ENCODE peak calls at places on chromosomes 12 and 14, in four cellular contexts. One of them, this sample, is unnamed.

GRCh38 chr14:101810897-101811620 is 49.5 kb downstream of the PPP2R5C start:
- DNase-seq in mammary epithelial cell: peak
- DNase-seq in kidney epithelial cell: no peak
- DNase-seq in type B pancreatic cell: no peak
- DNase-seq in this sample: no peak

GRCh38 chr14:55131782-55132181 is 2.7 kb downstream of the LGALS3 start:
- DNase-seq in mammary epithelial cell: no peak
- DNase-seq in kidney epithelial cell: no peak
- DNase-seq in type B pancreatic cell: no peak
- DNase-seq in this sample: no peak

GRCh38 chr12:128388461-128388921 is 121.5 kb downstream of the TMEM132C start:
- DNase-seq in mammary epithelial cell: no peak
- DNase-seq in kidney epithelial cell: no peak
- DNase-seq in type B pancreatic cell: no peak
- DNase-seq in this sample: no peak

GRCh38 chr14:105249175-105250007 is 1.1 kb downstream of the BTBD6 start:
- DNase-seq in mammary epithelial cell: no peak
- DNase-seq in kidney epithelial cell: no peak
- DNase-seq in type B pancreatic cell: no peak
- DNase-seq in this sample: no peak

GRCh38 chr12:66152732-66153131 is 17.1 kb downstream of the TMBIM4 start:
- DNase-seq in mammary epithelial cell: no peak
- DNase-seq in kidney epithelial cell: no peak
- DNase-seq in type B pancreatic cell: no peak
- DNase-seq in this sample: no peak

GRCh38 chr12:53060721-53061276 is 10.9 kb downstream of the TNS2 start:
- DNase-seq in mammary epithelial cell: no peak
- DNase-seq in kidney epithelial cell: no peak
- DNase-seq in type B pancreatic cell: no peak
- DNase-seq in this sample: no peak

GRCh38 chr14:23930742-23931141 is 22.8 kb upstream of the DHRS4 start:
- DNase-seq in mammary epithelial cell: no peak
- DNase-seq in kidney epithelial cell: no peak
- DNase-seq in type B pancreatic cell: no peak
- DNase-seq in this sample: no peak

GRCh38 chr12:72236071-72236705 is 36.0 kb upstream of the TRHDE start:
- DNase-seq in mammary epithelial cell: peak
- DNase-seq in kidney epithelial cell: no peak
- DNase-seq in type B pancreatic cell: no peak
- DNase-seq in this sample: no peak

GRCh38 chr12:113285679-113286645 is 48.9 kb downstream of the SLC8B1 start:
- DNase-seq in mammary epithelial cell: no peak
- DNase-seq in kidney epithelial cell: no peak
- DNase-seq in type B pancreatic cell: no peak
- DNase-seq in this sample: no peak

GRCh38 chr12:126358806-126359205 is 1293.6 kb downstream of the AACS start:
- DNase-seq in mammary epithelial cell: no peak
- DNase-seq in kidney epithelial cell: no peak
- DNase-seq in type B pancreatic cell: no peak
- DNase-seq in this sample: no peak

GRCh38 chr14:62885451-62885850 is 159.8 kb downstream of the KCNH5 start:
- DNase-seq in mammary epithelial cell: peak
- DNase-seq in kidney epithelial cell: no peak
- DNase-seq in type B pancreatic cell: no peak
- DNase-seq in this sample: no peak

GRCh38 chr14:59511916-59512530 is 27.7 kb downstream of the JKAMP start:
- DNase-seq in mammary epithelial cell: no peak
- DNase-seq in kidney epithelial cell: no peak
- DNase-seq in type B pancreatic cell: no peak
- DNase-seq in this sample: no peak

GRCh38 chr12:58728397-58728796 is 191.9 kb downstream of the LRIG3 start:
- DNase-seq in mammary epithelial cell: peak
- DNase-seq in kidney epithelial cell: no peak
- DNase-seq in type B pancreatic cell: no peak
- DNase-seq in this sample: no peak

GRCh38 chr14:21868442-21869046 is 194.9 kb upstream of the OR4E1 start:
- DNase-seq in mammary epithelial cell: peak
- DNase-seq in kidney epithelial cell: peak
- DNase-seq in type B pancreatic cell: no peak
- DNase-seq in this sample: peak

GRCh38 chr12:10012630-10013330 is 2.4 kb downstream of the CLEC12B start:
- DNase-seq in mammary epithelial cell: no peak
- DNase-seq in kidney epithelial cell: no peak
- DNase-seq in type B pancreatic cell: no peak
- DNase-seq in this sample: no peak

GRCh38 chr14:95614335-95614734 is 71.9 kb upstream of the TCL1B start:
- DNase-seq in mammary epithelial cell: peak
- DNase-seq in kidney epithelial cell: no peak
- DNase-seq in type B pancreatic cell: no peak
- DNase-seq in this sample: no peak

GRCh38 chr14:86543531-86543930 is 1013.6 kb downstream of the FLRT2 start:
- DNase-seq in mammary epithelial cell: no peak
- DNase-seq in kidney epithelial cell: no peak
- DNase-seq in type B pancreatic cell: no peak
- DNase-seq in this sample: no peak

GRCh38 chr14:78232666-78233065 is 62.5 kb downstream of the NRXN3 start:
- DNase-seq in mammary epithelial cell: no peak
- DNase-seq in kidney epithelial cell: no peak
- DNase-seq in type B pancreatic cell: no peak
- DNase-seq in this sample: no peak
- TF ChIP-seq CTCF in mammary epithelial cell: no peak
- TF ChIP-seq CTCF in kidney epithelial cell: no peak
- TF ChIP-seq CTCF in type B pancreatic cell: no peak
- TF ChIP-seq CTCF in this sample: no peak

GRCh38 chr12:30994274-30994673 is 67.7 kb downstream of the TSPAN11 start:
- DNase-seq in mammary epithelial cell: no peak
- DNase-seq in kidney epithelial cell: no peak
- DNase-seq in type B pancreatic cell: no peak
- DNase-seq in this sample: no peak

GRCh38 chr12:30999011-30999410 is 72.5 kb downstream of the TSPAN11 start:
- DNase-seq in mammary epithelial cell: no peak
- DNase-seq in kidney epithelial cell: no peak
- DNase-seq in type B pancreatic cell: no peak
- DNase-seq in this sample: no peak

GRCh38 chr12:30997685-30998440 is 71.3 kb downstream of the TSPAN11 start:
- DNase-seq in mammary epithelial cell: no peak
- DNase-seq in kidney epithelial cell: no peak
- DNase-seq in type B pancreatic cell: no peak
- DNase-seq in this sample: no peak

GRCh38 chr12:30996255-30996654 is 69.7 kb downstream of the TSPAN11 start:
- DNase-seq in mammary epithelial cell: no peak
- DNase-seq in kidney epithelial cell: peak
- DNase-seq in type B pancreatic cell: no peak
- DNase-seq in this sample: peak

DNA sequence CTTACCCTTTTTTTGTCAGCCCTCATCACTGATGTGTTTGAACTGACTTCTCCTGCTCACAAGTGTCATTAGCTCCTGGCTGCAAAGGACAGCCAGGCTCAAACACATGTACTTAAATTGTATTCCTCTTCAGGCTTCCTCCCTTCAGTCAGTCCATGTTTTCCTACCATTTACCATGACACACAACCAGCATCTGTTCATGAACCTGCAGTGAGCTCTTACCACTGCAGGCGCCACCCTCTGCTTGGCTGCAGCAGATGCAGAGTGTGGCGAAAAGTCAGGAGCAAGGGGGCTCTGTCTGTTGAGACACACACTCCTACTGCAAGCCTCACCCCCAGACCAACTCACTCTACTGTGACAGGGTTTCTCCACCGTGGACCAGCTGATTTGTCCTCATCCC is 70.2 kb downstream of the TSPAN11 start:
- DNase-seq in mammary epithelial cell: no peak
- DNase-seq in kidney epithelial cell: no peak
- DNase-seq in type B pancreatic cell: no peak
- DNase-seq in this sample: no peak
- TF ChIP-seq CTCF in mammary epithelial cell: no peak
- TF ChIP-seq CTCF in kidney epithelial cell: no peak
- TF ChIP-seq CTCF in type B pancreatic cell: no peak
- TF ChIP-seq CTCF in this sample: no peak

DNA sequence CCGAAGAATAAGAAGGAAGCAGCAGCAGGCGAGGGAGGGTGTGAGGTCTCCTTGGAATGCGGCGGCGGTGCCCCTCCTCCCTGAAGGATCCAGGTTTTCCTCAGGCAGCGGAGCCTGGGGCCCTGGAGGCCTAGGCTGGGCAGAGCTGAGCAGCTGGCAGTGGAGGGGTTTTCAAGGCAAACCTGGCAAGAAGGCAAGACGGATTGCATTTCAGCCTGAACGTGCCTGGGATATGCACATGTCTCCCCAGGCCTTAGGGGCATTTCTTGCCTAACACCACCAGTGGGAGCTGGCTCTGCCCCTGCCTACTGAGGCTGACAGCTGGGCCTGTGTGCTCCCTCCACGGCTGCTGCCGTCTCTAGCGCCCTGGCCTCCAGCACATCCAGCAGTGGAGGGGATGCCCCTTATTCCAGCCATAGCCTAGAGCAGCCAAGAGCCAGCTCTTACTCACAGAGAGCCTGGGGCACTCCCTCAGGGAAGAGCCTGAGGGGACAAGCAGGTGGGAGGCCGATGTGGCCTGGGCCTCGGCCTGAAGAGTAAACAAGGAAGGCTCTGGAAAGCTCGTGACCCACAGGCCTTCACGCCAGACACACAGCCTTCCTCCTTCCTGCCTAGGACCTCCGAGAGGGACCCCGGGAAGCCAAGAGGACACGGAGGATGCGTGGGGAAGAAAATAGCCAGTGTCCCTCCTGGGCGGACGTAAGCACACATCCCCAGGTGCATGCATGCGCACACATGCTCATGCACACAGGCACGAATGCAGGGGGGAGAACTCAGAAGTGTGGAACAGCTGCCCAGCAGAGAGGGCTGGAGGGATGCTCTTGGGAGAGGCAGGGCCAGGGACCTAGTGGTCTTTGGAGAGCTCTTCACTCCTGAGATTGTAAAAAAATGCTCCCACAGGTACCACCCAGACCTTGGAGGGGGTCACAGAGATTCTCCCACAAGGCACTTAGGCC is 23.0 kb upstream of the EIF2B2 start:
- DNase-seq in mammary epithelial cell: no peak
- DNase-seq in kidney epithelial cell: no peak
- DNase-seq in type B pancreatic cell: no peak
- DNase-seq in this sample: no peak
- TF ChIP-seq CTCF in mammary epithelial cell: peak
- TF ChIP-seq CTCF in kidney epithelial cell: peak
- TF ChIP-seq CTCF in type B pancreatic cell: no peak
- TF ChIP-seq CTCF in this sample: no peak

GRCh38 chr14:92315050-92315785 is 7.7 kb upstream of the SLC24A4 start:
- DNase-seq in mammary epithelial cell: no peak
- DNase-seq in kidney epithelial cell: no peak
- DNase-seq in type B pancreatic cell: no peak
- DNase-seq in this sample: no peak
- TF ChIP-seq CTCF in mammary epithelial cell: no peak
- TF ChIP-seq CTCF in kidney epithelial cell: no peak
- TF ChIP-seq CTCF in type B pancreatic cell: no peak
- TF ChIP-seq CTCF in this sample: no peak

GRCh38 chr14:31926123-31926522 is 151.0 kb upstream of the ARHGAP5 start:
- DNase-seq in mammary epithelial cell: no peak
- DNase-seq in kidney epithelial cell: peak
- DNase-seq in type B pancreatic cell: no peak
- DNase-seq in this sample: no peak
- TF ChIP-seq CTCF in mammary epithelial cell: peak
- TF ChIP-seq CTCF in kidney epithelial cell: peak
- TF ChIP-seq CTCF in type B pancreatic cell: peak
- TF ChIP-seq CTCF in this sample: peak

GRCh38 chr12:124614512-124615292 is 47.3 kb upstream of the NCOR2 start:
- DNase-seq in mammary epithelial cell: no peak
- DNase-seq in kidney epithelial cell: no peak
- DNase-seq in type B pancreatic cell: no peak
- DNase-seq in this sample: no peak
- TF ChIP-seq CTCF in mammary epithelial cell: no peak
- TF ChIP-seq CTCF in kidney epithelial cell: no peak
- TF ChIP-seq CTCF in type B pancreatic cell: no peak
- TF ChIP-seq CTCF in this sample: no peak

DNA sequence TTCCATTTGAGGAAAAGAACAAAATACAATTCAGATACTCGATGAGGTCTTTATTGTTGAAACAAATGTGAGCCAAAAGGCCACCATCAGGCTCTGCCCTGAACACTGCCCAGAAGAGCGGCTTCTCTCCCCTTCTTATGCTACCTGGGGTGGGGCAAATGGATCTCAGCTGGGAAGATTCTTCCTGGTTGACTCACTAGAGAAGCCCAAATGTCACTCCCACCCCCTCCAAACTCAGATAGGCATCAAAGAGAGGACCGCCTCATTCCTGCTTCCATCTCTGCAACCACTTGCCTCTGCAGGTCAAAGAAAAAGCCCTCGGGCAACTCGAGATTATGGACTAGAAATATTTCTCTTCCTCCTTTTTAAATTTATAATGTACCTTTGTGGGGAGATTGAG is 55.8 kb downstream of the TBX3 start:
- DNase-seq in mammary epithelial cell: no peak
- DNase-seq in kidney epithelial cell: no peak
- DNase-seq in type B pancreatic cell: no peak
- DNase-seq in this sample: no peak
- TF ChIP-seq CTCF in mammary epithelial cell: no peak
- TF ChIP-seq CTCF in kidney epithelial cell: no peak
- TF ChIP-seq CTCF in type B pancreatic cell: no peak
- TF ChIP-seq CTCF in this sample: no peak

GRCh38 chr12:46798056-46798455 is 27.7 kb downstream of the SLC38A4 start:
- DNase-seq in mammary epithelial cell: no peak
- DNase-seq in kidney epithelial cell: no peak
- DNase-seq in type B pancreatic cell: no peak
- DNase-seq in this sample: no peak
- TF ChIP-seq CTCF in mammary epithelial cell: no peak
- TF ChIP-seq CTCF in kidney epithelial cell: no peak
- TF ChIP-seq CTCF in type B pancreatic cell: no peak
- TF ChIP-seq CTCF in this sample: no peak

GRCh38 chr12:100733817-100734593 is 60.6 kb upstream of the ANO4 start:
- DNase-seq in mammary epithelial cell: peak
- DNase-seq in kidney epithelial cell: no peak
- DNase-seq in type B pancreatic cell: no peak
- DNase-seq in this sample: no peak
- TF ChIP-seq CTCF in mammary epithelial cell: peak
- TF ChIP-seq CTCF in kidney epithelial cell: peak
- TF ChIP-seq CTCF in type B pancreatic cell: peak
- TF ChIP-seq CTCF in this sample: peak

GRCh38 chr12:90958995-90959394 is 4.0 kb upstream of the CCER1 start:
- DNase-seq in mammary epithelial cell: no peak
- DNase-seq in kidney epithelial cell: no peak
- DNase-seq in type B pancreatic cell: no peak
- DNase-seq in this sample: no peak
- TF ChIP-seq CTCF in mammary epithelial cell: peak
- TF ChIP-seq CTCF in kidney epithelial cell: peak
- TF ChIP-seq CTCF in type B pancreatic cell: no peak
- TF ChIP-seq CTCF in this sample: no peak